ENCODE peak calls at places on chromosomes 3 and 15, in five cellular contexts. G is endodermal cell, R is mammary epithelial cell, F is pancreas, P is H1. I is an unnamed sample.

GRCh38 chr15:31025996-31026395 is 34.6 kb upstream of the MTMR10 start:
- DNase-seq in P (no peak), G (no peak), R (no peak), F (no peak), I (no peak)

GRCh38 chr3:1892459-1892858 is 206.2 kb upstream of the CNTN4 start:
- DNase-seq in G (no peak), F (no peak), R (no peak), P (no peak), I (no peak)

GRCh38 chr3:143171656-143172055 is 52.1 kb downstream of the CHST2 start:
- DNase-seq in G (no peak), F (no peak), R (no peak), P (no peak), I (no peak)

GRCh38 chr3:155948476-155948875 is 78.0 kb downstream of the GMPS start:
- DNase-seq in P (no peak), R (no peak), F (no peak), G (no peak), I (no peak)

GRCh38 chr3:73431136-73431933 is 193.4 kb downstream of the PDZRN3 start:
- DNase-seq in R (no peak), G (no peak), F (no peak), P (no peak), I (no peak)

GRCh38 chr3:22988566-22988965 is 214.6 kb upstream of the UBE2E2 start:
- DNase-seq in F (no peak), R (no peak), P (no peak), G (no peak), I (no peak)

GRCh38 chr15:75360391-75360790 is 8.0 kb downstream of the MAN2C1 start:
- DNase-seq in R (no peak), P (no peak), G (no peak), F (no peak), I (no peak)

GRCh38 chr3:182527745-182528144 is 265.6 kb upstream of the ATP11B start:
- DNase-seq in G (no peak), P (no peak), F (no peak), R (no peak), I (no peak)

GRCh38 chr3:48077835-48078234 is 61.6 kb upstream of the MAP4 start:
- DNase-seq in R (peak; percentile 51), P (no peak), G (no peak), F (no peak), I (no peak)

GRCh38 chr3:149621218-149622005 is 36.4 kb downstream of the WWTR1 start:
- DNase-seq in F (no peak), G (no peak), R (peak; percentile 86), P (no peak), I (peak; percentile 16)

DNA sequence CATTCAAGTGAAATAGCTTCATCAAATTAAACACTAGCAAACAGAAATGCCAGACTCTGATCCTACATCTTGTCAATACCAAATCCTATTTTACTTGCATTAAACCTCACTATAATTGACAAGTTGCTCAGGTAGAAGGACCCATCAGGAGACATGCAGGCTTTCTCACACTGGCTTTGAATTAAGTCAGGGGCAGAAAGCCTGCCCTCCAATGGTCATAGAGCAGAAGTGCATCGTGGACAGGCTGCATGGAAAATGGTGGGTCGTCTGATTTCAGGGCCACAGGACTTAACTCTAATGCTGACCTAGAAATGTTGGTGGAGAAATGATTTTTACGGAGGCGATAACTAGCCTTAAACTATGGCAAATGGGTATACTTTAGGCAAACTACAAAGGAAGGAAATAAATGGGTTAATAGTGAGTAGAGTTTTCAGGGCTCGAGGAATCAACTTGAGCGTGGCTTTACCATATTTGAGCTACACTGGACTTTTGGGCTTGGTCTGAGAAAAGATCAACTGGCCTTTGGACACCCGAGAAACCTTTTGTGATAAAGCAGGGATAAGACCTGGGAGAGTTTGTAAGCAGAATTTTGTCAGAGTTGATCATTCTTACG is 283.9 kb downstream of the GRM7 start:
- DNase-seq in P (peak; percentile 49), R (peak; percentile 12), F (no peak), G (peak; percentile 74), I (no peak)
- TF ChIP-seq CTCF in P (peak; percentile 76), R (peak; percentile 66), F (peak; percentile 15), G (peak; percentile 95), I (peak; percentile 36)

GRCh38 chr15:67836477-67836876 is 3.4 kb downstream of the RNU6-1 start:
- DNase-seq in R (no peak), F (peak; percentile 35), P (peak; percentile 77), G (peak; percentile 81), I (no peak)
- H3K4me3 ChIP-seq in R (peak overlapping the region; percentile 30), F (no peak overlapping the region), P (peak overlapping the region; percentile 39), G (no peak overlapping the region), I (no peak overlapping the region)

GRCh38 chr3:53274938-53275666 is 19.3 kb upstream of the TKT start:
- DNase-seq in F (peak; percentile 43), P (no peak), G (peak; percentile 68), R (no peak), I (no peak)
- TF ChIP-seq CTCF in F (no peak), P (no peak), G (no peak), R (no peak), I (no peak)

GRCh38 chr3:195859846-195860411 is 48.2 kb upstream of the MUC4 start:
- DNase-seq in G (peak; percentile 61), R (no peak), P (no peak), F (no peak), I (no peak)
- H3K4me3 ChIP-seq in G (no peak overlapping the region), R (no peak overlapping the region), P (no peak overlapping the region), F (no peak overlapping the region), I (no peak overlapping the region)

DNA sequence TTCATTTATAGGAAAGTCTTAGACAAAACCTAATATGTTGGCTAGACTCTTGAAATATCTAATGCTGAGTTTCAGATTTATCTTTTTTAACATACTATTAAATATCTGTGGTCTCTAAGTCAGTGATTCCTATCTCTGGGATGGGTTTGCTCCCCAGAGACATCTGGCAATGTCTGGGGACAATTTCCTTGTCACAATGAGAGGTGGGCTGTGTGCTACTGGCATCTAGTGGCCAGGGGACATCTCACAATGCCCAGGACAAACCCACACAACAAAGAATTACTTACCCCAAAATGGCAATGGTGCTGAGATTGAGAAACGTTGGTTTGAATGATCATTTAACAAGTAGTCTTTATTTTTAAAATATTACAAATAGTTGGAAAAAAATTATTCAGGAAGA is 602.1 kb downstream of the MAGI1 start:
- DNase-seq in F (no peak), G (peak; percentile 69), R (no peak), P (no peak), I (no peak)
- TF ChIP-seq CTCF in F (no peak), G (peak; percentile 90), R (peak; percentile 34), P (peak; percentile 50), I (peak; percentile 16)

DNA sequence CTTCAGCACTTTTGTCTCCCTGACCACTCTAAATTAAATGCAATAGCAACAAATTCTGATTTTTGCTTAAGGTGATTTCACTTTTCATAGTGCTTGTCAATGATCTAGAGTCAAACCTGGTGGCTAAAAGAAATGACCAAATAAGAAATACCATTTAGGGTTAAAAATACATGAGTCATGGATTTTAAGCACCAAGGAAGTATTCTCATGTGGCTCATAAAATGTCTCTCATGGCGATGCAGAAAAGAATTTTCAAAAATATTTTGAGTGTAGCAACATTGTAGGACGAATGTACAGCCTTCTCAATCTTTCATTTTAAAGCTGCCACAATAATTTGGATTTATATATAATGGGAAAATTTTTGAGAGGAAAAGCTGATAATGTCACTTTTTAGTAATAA is 193.6 kb downstream of the EPHA3 start:
- DNase-seq in P (no peak), R (no peak), F (no peak), G (no peak), I (no peak)
- H3K4me3 ChIP-seq in P (no peak overlapping the region), R (no peak overlapping the region), F (no peak overlapping the region), G (no peak overlapping the region), I (no peak overlapping the region)

GRCh38 chr15:69604050-69604378 is 151.4 kb downstream of the RPLP1 start:
- DNase-seq in P (no peak), G (peak; percentile 83), R (peak; percentile 21), F (peak; percentile 73), I (no peak)
- TF ChIP-seq CTCF in P (peak; percentile 13), G (peak; percentile 67), R (peak; percentile 50), F (no peak), I (peak; percentile 28)

GRCh38 chr3:99646107-99646435 is 7.7 kb downstream of the COL8A1 start:
- DNase-seq in P (no peak), G (no peak), F (no peak), R (peak; percentile 68), I (no peak)

GRCh38 chr3:99644017-99644416 is 5.6 kb downstream of the COL8A1 start:
- DNase-seq in F (no peak), R (no peak), G (no peak), P (no peak), I (no peak)

GRCh38 chr3:99645277-99646106 is 7.1 kb downstream of the COL8A1 start:
- DNase-seq in G (peak; percentile 72), R (peak; percentile 43), P (no peak), F (no peak), I (no peak)

GRCh38 chr3:99647081-99647480 is 8.7 kb downstream of the COL8A1 start:
- DNase-seq in R (no peak), F (no peak), P (no peak), G (no peak), I (no peak)

DNA sequence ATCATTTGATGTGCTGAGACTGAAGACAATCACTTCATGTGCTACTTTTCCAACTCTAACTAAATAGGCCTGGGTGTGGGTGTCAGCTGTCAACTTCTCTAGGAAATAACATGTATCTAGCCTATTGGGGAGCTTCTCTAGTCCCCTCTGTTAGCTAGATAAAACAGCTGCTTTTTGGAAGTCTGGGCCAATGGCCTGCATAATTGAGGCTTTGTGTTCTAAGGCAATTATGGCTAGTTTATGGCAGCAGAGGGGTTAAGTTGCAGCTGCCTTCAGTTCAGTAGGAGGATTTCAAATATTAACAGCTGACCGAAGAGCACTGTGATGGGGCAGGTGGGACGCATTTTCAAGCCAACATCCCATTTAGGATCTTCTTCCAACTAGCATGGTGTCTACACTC is 6.3 kb downstream of the COL8A1 start:
- DNase-seq in G (no peak), F (no peak), R (no peak), P (no peak), I (no peak)
- H3K4me3 ChIP-seq in G (no peak overlapping the region), F (no peak overlapping the region), R (no peak overlapping the region), P (no peak overlapping the region), I (no peak overlapping the region)

GRCh38 chr15:40952901-40953712 is at the start of gene CHAC1:
- DNase-seq in G (peak; percentile 98), F (peak; percentile 96), R (peak; percentile 95), P (peak; percentile 96), I (peak; percentile 91)
- TF ChIP-seq CTCF in G (peak; percentile 24), F (no peak), R (peak; percentile 6), P (no peak), I (no peak)

DNA sequence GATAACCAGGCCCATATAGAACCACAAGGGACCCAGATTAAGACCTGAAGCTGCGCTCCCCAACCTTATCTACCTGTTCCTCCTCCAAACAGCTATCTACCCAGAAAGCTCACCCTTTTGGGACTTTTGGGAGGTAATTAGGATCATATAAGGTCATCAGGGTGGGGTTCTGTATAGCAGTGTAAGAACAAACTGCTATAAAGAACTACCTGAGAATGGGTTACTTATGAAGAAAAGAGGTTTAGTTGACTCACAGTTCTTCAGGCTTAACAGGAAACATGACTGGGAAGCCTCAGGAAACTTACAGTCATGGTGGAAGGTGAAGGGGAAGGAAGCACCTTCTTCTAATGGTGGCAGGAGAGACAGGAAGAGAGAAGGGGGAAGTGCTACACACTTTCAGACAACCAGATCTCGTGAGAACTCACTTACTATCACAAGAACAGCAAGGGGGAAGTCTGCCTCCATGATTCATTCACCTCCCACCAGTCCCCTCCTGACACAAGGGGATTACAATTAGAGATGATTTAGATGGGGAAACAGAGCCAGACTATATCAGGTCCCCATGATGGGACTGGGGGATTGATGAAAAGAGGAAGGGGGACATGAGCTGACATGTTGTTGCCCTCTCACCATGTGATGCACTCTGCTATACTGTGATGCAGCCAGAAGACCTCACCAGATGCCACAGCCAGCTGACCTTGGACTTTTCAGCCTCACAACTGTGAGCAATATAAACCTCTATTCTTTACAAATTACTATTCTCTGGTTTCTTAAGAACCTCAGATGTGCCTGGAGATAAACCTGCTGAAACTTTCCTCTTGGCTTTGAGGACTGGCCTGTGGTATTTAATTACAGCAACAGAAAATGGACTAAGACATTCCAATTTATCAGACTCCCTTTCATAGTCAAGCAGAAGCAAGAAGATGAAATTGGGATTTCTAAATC is 15.3 kb upstream of the FMN1 start:
- DNase-seq in G (no peak), R (no peak), P (no peak), F (no peak), I (no peak)
- H3K4me3 ChIP-seq in G (no peak overlapping the region), R (no peak overlapping the region), P (no peak overlapping the region), F (no peak overlapping the region), I (no peak overlapping the region)